ENCODE peak calls at places on chromosomes 4 and X, in ten cellular contexts. One of them, this sample, is unnamed.

GRCh38 chr4:185819144-185819543 is 7.2 kb upstream of the SORBS2 start:
- DNase-seq in lower leg skin: no peak
- DNase-seq in substantia nigra: no peak
- DNase-seq in fibroblast of villous mesenchyme: no peak
- DNase-seq in NCI-H524: no peak
- DNase-seq in stimulated activated naive CD4-positive, alpha-beta T cell: no peak
- DNase-seq in lower lobe of right lung: no peak
- DNase-seq in frontal cortex: no peak
- DNase-seq in stimulated activated CD4-positive, alpha-beta T cell treated with anti-CD3 and anti-CD28 coated beads, Interleukin-4, amount 100 ng/mL, for 24 hours: no peak
- DNase-seq in NCI-H1092 treated with DMSO at 0.1 percent for 48 hours: no peak
- DNase-seq in this sample: no peak

GRCh38 chr4:148293571-148293970 is 148.6 kb downstream of the NR3C2 start:
- DNase-seq in lower lobe of right lung: no peak
- DNase-seq in NCI-H1092 treated with DMSO at 0.1 percent for 48 hours: no peak
- DNase-seq in stimulated activated naive CD4-positive, alpha-beta T cell: no peak
- DNase-seq in fibroblast of villous mesenchyme: no peak
- DNase-seq in lower leg skin: no peak
- DNase-seq in NCI-H524: no peak
- DNase-seq in substantia nigra: no peak
- DNase-seq in frontal cortex: no peak
- DNase-seq in stimulated activated CD4-positive, alpha-beta T cell treated with anti-CD3 and anti-CD28 coated beads, Interleukin-4, amount 100 ng/mL, for 24 hours: no peak
- DNase-seq in this sample: no peak

GRCh38 chrX:147958316-147958715 is 22.8 kb upstream of the FMR1NB start:
- DNase-seq in NCI-H1092 treated with DMSO at 0.1 percent for 48 hours: no peak
- DNase-seq in lower leg skin: no peak
- DNase-seq in stimulated activated CD4-positive, alpha-beta T cell treated with anti-CD3 and anti-CD28 coated beads, Interleukin-4, amount 100 ng/mL, for 24 hours: no peak
- DNase-seq in substantia nigra: no peak
- DNase-seq in frontal cortex: no peak
- DNase-seq in lower lobe of right lung: no peak
- DNase-seq in stimulated activated naive CD4-positive, alpha-beta T cell: no peak
- DNase-seq in fibroblast of villous mesenchyme: peak; percentile 30
- DNase-seq in NCI-H524: no peak
- DNase-seq in this sample: no peak

GRCh38 chr4:183936047-183936446 is 30.9 kb downstream of the STOX2 start:
- DNase-seq in NCI-H1092 treated with DMSO at 0.1 percent for 48 hours: no peak
- DNase-seq in stimulated activated naive CD4-positive, alpha-beta T cell: no peak
- DNase-seq in stimulated activated CD4-positive, alpha-beta T cell treated with anti-CD3 and anti-CD28 coated beads, Interleukin-4, amount 100 ng/mL, for 24 hours: no peak
- DNase-seq in fibroblast of villous mesenchyme: no peak
- DNase-seq in NCI-H524: no peak
- DNase-seq in lower leg skin: no peak
- DNase-seq in frontal cortex: no peak
- DNase-seq in lower lobe of right lung: no peak
- DNase-seq in substantia nigra: no peak
- DNase-seq in this sample: no peak

GRCh38 chr4:1626941-1627340 is 57.2 kb downstream of the FAM53A start:
- DNase-seq in NCI-H524: no peak
- DNase-seq in lower lobe of right lung: no peak
- DNase-seq in frontal cortex: no peak
- DNase-seq in substantia nigra: no peak
- DNase-seq in lower leg skin: no peak
- DNase-seq in stimulated activated CD4-positive, alpha-beta T cell treated with anti-CD3 and anti-CD28 coated beads, Interleukin-4, amount 100 ng/mL, for 24 hours: no peak
- DNase-seq in fibroblast of villous mesenchyme: no peak
- DNase-seq in stimulated activated naive CD4-positive, alpha-beta T cell: no peak
- DNase-seq in NCI-H1092 treated with DMSO at 0.1 percent for 48 hours: no peak
- DNase-seq in this sample: no peak

GRCh38 chr4:168584321-168584771 is 87.5 kb downstream of the PALLD start:
- DNase-seq in fibroblast of villous mesenchyme: no peak
- DNase-seq in NCI-H524: no peak
- DNase-seq in lower lobe of right lung: no peak
- DNase-seq in stimulated activated CD4-positive, alpha-beta T cell treated with anti-CD3 and anti-CD28 coated beads, Interleukin-4, amount 100 ng/mL, for 24 hours: no peak
- DNase-seq in frontal cortex: no peak
- DNase-seq in lower leg skin: no peak
- DNase-seq in NCI-H1092 treated with DMSO at 0.1 percent for 48 hours: no peak
- DNase-seq in substantia nigra: no peak
- DNase-seq in stimulated activated naive CD4-positive, alpha-beta T cell: no peak
- DNase-seq in this sample: peak; percentile 40

GRCh38 chrX:2507904-2508630 is 7.3 kb upstream of the DHRSX start:
- DNase-seq in NCI-H524: no peak
- DNase-seq in stimulated activated CD4-positive, alpha-beta T cell treated with anti-CD3 and anti-CD28 coated beads, Interleukin-4, amount 100 ng/mL, for 24 hours: no peak
- DNase-seq in NCI-H1092 treated with DMSO at 0.1 percent for 48 hours: no peak
- DNase-seq in fibroblast of villous mesenchyme: no peak
- DNase-seq in stimulated activated naive CD4-positive, alpha-beta T cell: no peak
- DNase-seq in lower leg skin: no peak
- DNase-seq in frontal cortex: no peak
- DNase-seq in substantia nigra: no peak
- DNase-seq in lower lobe of right lung: no peak
- DNase-seq in this sample: no peak

GRCh38 chr4:112266823-112267222 is 18.9 kb downstream of the TIFA start:
- DNase-seq in fibroblast of villous mesenchyme: peak; percentile 50
- DNase-seq in substantia nigra: no peak
- DNase-seq in stimulated activated CD4-positive, alpha-beta T cell treated with anti-CD3 and anti-CD28 coated beads, Interleukin-4, amount 100 ng/mL, for 24 hours: no peak
- DNase-seq in NCI-H524: peak; percentile 2
- DNase-seq in lower lobe of right lung: no peak
- DNase-seq in NCI-H1092 treated with DMSO at 0.1 percent for 48 hours: no peak
- DNase-seq in stimulated activated naive CD4-positive, alpha-beta T cell: no peak
- DNase-seq in frontal cortex: no peak
- DNase-seq in lower leg skin: no peak
- DNase-seq in this sample: no peak

GRCh38 chrX:27735914-27736313 is 71.9 kb upstream of the MAGEB10 start:
- DNase-seq in lower lobe of right lung: no peak
- DNase-seq in stimulated activated naive CD4-positive, alpha-beta T cell: no peak
- DNase-seq in NCI-H524: no peak
- DNase-seq in frontal cortex: no peak
- DNase-seq in NCI-H1092 treated with DMSO at 0.1 percent for 48 hours: no peak
- DNase-seq in stimulated activated CD4-positive, alpha-beta T cell treated with anti-CD3 and anti-CD28 coated beads, Interleukin-4, amount 100 ng/mL, for 24 hours: no peak
- DNase-seq in substantia nigra: no peak
- DNase-seq in fibroblast of villous mesenchyme: no peak
- DNase-seq in lower leg skin: no peak
- DNase-seq in this sample: no peak

GRCh38 chr4:175252642-175253041 is 334.5 kb downstream of the ADAM29 start:
- DNase-seq in lower leg skin: no peak
- DNase-seq in NCI-H524: no peak
- DNase-seq in fibroblast of villous mesenchyme: no peak
- DNase-seq in substantia nigra: no peak
- DNase-seq in NCI-H1092 treated with DMSO at 0.1 percent for 48 hours: no peak
- DNase-seq in stimulated activated naive CD4-positive, alpha-beta T cell: no peak
- DNase-seq in stimulated activated CD4-positive, alpha-beta T cell treated with anti-CD3 and anti-CD28 coated beads, Interleukin-4, amount 100 ng/mL, for 24 hours: no peak
- DNase-seq in lower lobe of right lung: no peak
- DNase-seq in frontal cortex: no peak
- DNase-seq in this sample: no peak

GRCh38 chr4:5238106-5238505 is 186.8 kb downstream of the STK32B start:
- DNase-seq in fibroblast of villous mesenchyme: peak; percentile 2
- DNase-seq in lower leg skin: no peak
- DNase-seq in frontal cortex: no peak
- DNase-seq in lower lobe of right lung: no peak
- DNase-seq in stimulated activated naive CD4-positive, alpha-beta T cell: no peak
- DNase-seq in NCI-H524: no peak
- DNase-seq in stimulated activated CD4-positive, alpha-beta T cell treated with anti-CD3 and anti-CD28 coated beads, Interleukin-4, amount 100 ng/mL, for 24 hours: no peak
- DNase-seq in NCI-H1092 treated with DMSO at 0.1 percent for 48 hours: no peak
- DNase-seq in substantia nigra: no peak
- DNase-seq in this sample: no peak

GRCh38 chr4:54230479-54231418 is 1.7 kb downstream of the PDGFRA start:
- DNase-seq in NCI-H1092 treated with DMSO at 0.1 percent for 48 hours: no peak
- DNase-seq in NCI-H524: peak; percentile 38
- DNase-seq in fibroblast of villous mesenchyme: peak; percentile 42
- DNase-seq in frontal cortex: peak; percentile 34
- DNase-seq in lower lobe of right lung: peak; percentile 45
- DNase-seq in lower leg skin: peak; percentile 48
- DNase-seq in substantia nigra: no peak
- DNase-seq in stimulated activated naive CD4-positive, alpha-beta T cell: no peak
- DNase-seq in stimulated activated CD4-positive, alpha-beta T cell treated with anti-CD3 and anti-CD28 coated beads, Interleukin-4, amount 100 ng/mL, for 24 hours: no peak
- DNase-seq in this sample: no peak

GRCh38 chrX:63012574-63012973 is 338.6 kb downstream of the SPIN4 start:
- DNase-seq in stimulated activated naive CD4-positive, alpha-beta T cell: no peak
- DNase-seq in NCI-H1092 treated with DMSO at 0.1 percent for 48 hours: no peak
- DNase-seq in lower lobe of right lung: no peak
- DNase-seq in substantia nigra: no peak
- DNase-seq in stimulated activated CD4-positive, alpha-beta T cell treated with anti-CD3 and anti-CD28 coated beads, Interleukin-4, amount 100 ng/mL, for 24 hours: no peak
- DNase-seq in NCI-H524: peak; percentile 3
- DNase-seq in lower leg skin: no peak
- DNase-seq in frontal cortex: no peak
- DNase-seq in fibroblast of villous mesenchyme: no peak
- DNase-seq in this sample: no peak

GRCh38 chrX:9569875-9570274 is 105.0 kb downstream of the TBL1X start:
- DNase-seq in frontal cortex: no peak
- DNase-seq in substantia nigra: no peak
- DNase-seq in lower lobe of right lung: no peak
- DNase-seq in stimulated activated CD4-positive, alpha-beta T cell treated with anti-CD3 and anti-CD28 coated beads, Interleukin-4, amount 100 ng/mL, for 24 hours: no peak
- DNase-seq in NCI-H524: no peak
- DNase-seq in lower leg skin: no peak
- DNase-seq in fibroblast of villous mesenchyme: no peak
- DNase-seq in stimulated activated naive CD4-positive, alpha-beta T cell: no peak
- DNase-seq in NCI-H1092 treated with DMSO at 0.1 percent for 48 hours: no peak
- DNase-seq in this sample: no peak

GRCh38 chr4:54281060-54281781 is 52.1 kb downstream of the PDGFRA start:
- DNase-seq in frontal cortex: no peak
- DNase-seq in stimulated activated naive CD4-positive, alpha-beta T cell: no peak
- DNase-seq in NCI-H524: no peak
- DNase-seq in NCI-H1092 treated with DMSO at 0.1 percent for 48 hours: no peak
- DNase-seq in lower leg skin: peak; percentile 79
- DNase-seq in stimulated activated CD4-positive, alpha-beta T cell treated with anti-CD3 and anti-CD28 coated beads, Interleukin-4, amount 100 ng/mL, for 24 hours: no peak
- DNase-seq in lower lobe of right lung: peak; percentile 63
- DNase-seq in substantia nigra: no peak
- DNase-seq in fibroblast of villous mesenchyme: peak; percentile 91
- DNase-seq in this sample: peak; percentile 91

GRCh38 chrX:10099411-10099810 is 57.4 kb upstream of the CLCN4 start:
- DNase-seq in frontal cortex: no peak
- DNase-seq in substantia nigra: no peak
- DNase-seq in lower leg skin: no peak
- DNase-seq in stimulated activated CD4-positive, alpha-beta T cell treated with anti-CD3 and anti-CD28 coated beads, Interleukin-4, amount 100 ng/mL, for 24 hours: no peak
- DNase-seq in lower lobe of right lung: no peak
- DNase-seq in NCI-H1092 treated with DMSO at 0.1 percent for 48 hours: no peak
- DNase-seq in stimulated activated naive CD4-positive, alpha-beta T cell: no peak
- DNase-seq in NCI-H524: no peak
- DNase-seq in fibroblast of villous mesenchyme: peak; percentile 34
- DNase-seq in this sample: no peak

GRCh38 chr4:81405900-81406401 is 65.8 kb downstream of the RASGEF1B start:
- DNase-seq in lower leg skin: no peak
- DNase-seq in lower lobe of right lung: no peak
- DNase-seq in fibroblast of villous mesenchyme: peak; percentile 79
- DNase-seq in frontal cortex: peak; percentile 43
- DNase-seq in stimulated activated naive CD4-positive, alpha-beta T cell: peak; percentile 22
- DNase-seq in stimulated activated CD4-positive, alpha-beta T cell treated with anti-CD3 and anti-CD28 coated beads, Interleukin-4, amount 100 ng/mL, for 24 hours: peak; percentile 65
- DNase-seq in NCI-H1092 treated with DMSO at 0.1 percent for 48 hours: peak; percentile 84
- DNase-seq in substantia nigra: peak; percentile 41
- DNase-seq in NCI-H524: peak; percentile 69
- DNase-seq in this sample: peak; percentile 42

This sample was measured in retinal pigment epithelial cell.